ENCODE peak calls at places on chromosomes 11 and 22, in six cellular contexts. One of them, this sample, is unnamed.

GRCh38 chr11:843818-844692 is 1.4 kb downstream of the TSPAN4 start:
- DNase-seq in GM20000: no peak
- DNase-seq in HS-27A: peak; percentile 94
- DNase-seq in HFFc6: peak; percentile 91
- DNase-seq in activated naive CD8-positive, alpha-beta T cell treated with anti-CD3 and anti-CD28 coated beads, Interleukin-2, amount 50 U/mL, for 24 hours: no peak
- DNase-seq in stimulated activated CD4-positive, alpha-beta T cell treated with anti-CD3 and anti-CD28 coated beads, Interleukin-15, amount 100 ng/mL, for 48 hours: no peak
- DNase-seq in this sample: no peak

GRCh38 chr11:122647728-122648127 is 7.8 kb upstream of the UBASH3B start:
- DNase-seq in HS-27A: no peak
- DNase-seq in HFFc6: no peak
- DNase-seq in activated naive CD8-positive, alpha-beta T cell treated with anti-CD3 and anti-CD28 coated beads, Interleukin-2, amount 50 U/mL, for 24 hours: no peak
- DNase-seq in stimulated activated CD4-positive, alpha-beta T cell treated with anti-CD3 and anti-CD28 coated beads, Interleukin-15, amount 100 ng/mL, for 48 hours: no peak
- DNase-seq in GM20000: no peak
- DNase-seq in this sample: no peak

GRCh38 chr22:36328635-36329216 is 59.0 kb downstream of the MYH9 start:
- DNase-seq in GM20000: peak; percentile 62
- DNase-seq in stimulated activated CD4-positive, alpha-beta T cell treated with anti-CD3 and anti-CD28 coated beads, Interleukin-15, amount 100 ng/mL, for 48 hours: no peak
- DNase-seq in activated naive CD8-positive, alpha-beta T cell treated with anti-CD3 and anti-CD28 coated beads, Interleukin-2, amount 50 U/mL, for 24 hours: peak; percentile 67
- DNase-seq in HFFc6: peak; percentile 91
- DNase-seq in HS-27A: peak; percentile 83
- DNase-seq in this sample: peak; percentile 33

GRCh38 chr22:32325416-32325801 is 32.3 kb upstream of the RFPL3 start:
- DNase-seq in GM20000: no peak
- DNase-seq in HS-27A: no peak
- DNase-seq in stimulated activated CD4-positive, alpha-beta T cell treated with anti-CD3 and anti-CD28 coated beads, Interleukin-15, amount 100 ng/mL, for 48 hours: no peak
- DNase-seq in activated naive CD8-positive, alpha-beta T cell treated with anti-CD3 and anti-CD28 coated beads, Interleukin-2, amount 50 U/mL, for 24 hours: no peak
- DNase-seq in HFFc6: no peak
- DNase-seq in this sample: no peak

GRCh38 chr22:23834830-23835772 is 3.7 kb downstream of the DERL3 start:
- DNase-seq in activated naive CD8-positive, alpha-beta T cell treated with anti-CD3 and anti-CD28 coated beads, Interleukin-2, amount 50 U/mL, for 24 hours: no peak
- DNase-seq in HS-27A: no peak
- DNase-seq in GM20000: no peak
- DNase-seq in stimulated activated CD4-positive, alpha-beta T cell treated with anti-CD3 and anti-CD28 coated beads, Interleukin-15, amount 100 ng/mL, for 48 hours: no peak
- DNase-seq in HFFc6: no peak
- DNase-seq in this sample: no peak

GRCh38 chr11:113419426-113420003 is 31.9 kb downstream of the ANKK1 start:
- DNase-seq in HS-27A: no peak
- DNase-seq in GM20000: no peak
- DNase-seq in HFFc6: no peak
- DNase-seq in activated naive CD8-positive, alpha-beta T cell treated with anti-CD3 and anti-CD28 coated beads, Interleukin-2, amount 50 U/mL, for 24 hours: no peak
- DNase-seq in stimulated activated CD4-positive, alpha-beta T cell treated with anti-CD3 and anti-CD28 coated beads, Interleukin-15, amount 100 ng/mL, for 48 hours: no peak
- DNase-seq in this sample: no peak

GRCh38 chr11:129637473-129637872 is 178.2 kb upstream of the TMEM45B start:
- DNase-seq in activated naive CD8-positive, alpha-beta T cell treated with anti-CD3 and anti-CD28 coated beads, Interleukin-2, amount 50 U/mL, for 24 hours: no peak
- DNase-seq in GM20000: no peak
- DNase-seq in stimulated activated CD4-positive, alpha-beta T cell treated with anti-CD3 and anti-CD28 coated beads, Interleukin-15, amount 100 ng/mL, for 48 hours: no peak
- DNase-seq in HFFc6: peak; percentile 10
- DNase-seq in HS-27A: no peak
- DNase-seq in this sample: no peak

GRCh38 chr11:134556186-134556585 is 144.1 kb upstream of the B3GAT1 start:
- DNase-seq in GM20000: no peak
- DNase-seq in activated naive CD8-positive, alpha-beta T cell treated with anti-CD3 and anti-CD28 coated beads, Interleukin-2, amount 50 U/mL, for 24 hours: no peak
- DNase-seq in HFFc6: no peak
- DNase-seq in HS-27A: no peak
- DNase-seq in stimulated activated CD4-positive, alpha-beta T cell treated with anti-CD3 and anti-CD28 coated beads, Interleukin-15, amount 100 ng/mL, for 48 hours: no peak
- DNase-seq in this sample: no peak

GRCh38 chr11:86291466-86292262 is 10.4 kb upstream of the HIKESHI start:
- DNase-seq in HFFc6: peak; percentile 62
- DNase-seq in stimulated activated CD4-positive, alpha-beta T cell treated with anti-CD3 and anti-CD28 coated beads, Interleukin-15, amount 100 ng/mL, for 48 hours: peak; percentile 62
- DNase-seq in activated naive CD8-positive, alpha-beta T cell treated with anti-CD3 and anti-CD28 coated beads, Interleukin-2, amount 50 U/mL, for 24 hours: peak; percentile 77
- DNase-seq in HS-27A: no peak
- DNase-seq in GM20000: peak; percentile 39
- DNase-seq in this sample: peak; percentile 63